ENCODE peak calls at places on chromosomes 16 and 17, in eight cellular contexts. S is AG10803, J is fibroblast of lung, M is cardiac muscle cell, V is GM12865, I is AG04450, A is heart left ventricle, L is vagina. Z is an unnamed sample.

GRCh38 chr17:56795510-56795909 is 38.2 kb downstream of the C17orf67 start:
- DNase-seq in A (no peak), S (no peak), M (no peak), I (no peak), V (no peak), J (no peak), L (no peak), Z (no peak)

GRCh38 chr16:56841233-56841632 is 23.8 kb upstream of the SLC12A3 start:
- DNase-seq in M (no peak), S (peak), A (no peak), J (peak), I (no peak), V (no peak), L (no peak), Z (peak)

GRCh38 chr17:42365136-42365535 is 23.1 kb downstream of the STAT3 start:
- DNase-seq in A (no peak), L (no peak), I (no peak), S (peak), J (peak), M (no peak), V (no peak), Z (peak)

GRCh38 chr17:74790206-74791066 is 14.3 kb upstream of the NAT9 start:
- DNase-seq in A (no peak), J (no peak), S (no peak), L (no peak), V (no peak), I (no peak), M (no peak), Z (no peak)

GRCh38 chr16:64865037-64865696 is 256.7 kb downstream of the CDH11 start:
- DNase-seq in J (peak), L (no peak), I (no peak), V (no peak), S (no peak), M (no peak), A (no peak), Z (no peak)

GRCh38 chr17:65268832-65269231 is 131.7 kb downstream of the RGS9 start:
- DNase-seq in L (no peak), V (no peak), A (no peak), J (peak), I (no peak), M (no peak), S (peak), Z (peak)

GRCh38 chr17:32265192-32265895 is at the start of gene RHBDL3:
- DNase-seq in J (no peak), S (no peak), M (peak), A (peak), I (no peak), V (no peak), L (no peak), Z (peak)

GRCh38 chr16:75806487-75806886 is 80.2 kb upstream of the CPHXL start:
- DNase-seq in I (no peak), J (no peak), S (no peak), V (no peak), M (no peak), A (no peak), L (no peak), Z (no peak)

GRCh38 chr17:74326506-74326905 is 480 bp downstream of the KIF19 start:
- DNase-seq in I (no peak), J (no peak), S (no peak), M (no peak), A (no peak), V (no peak), L (no peak), Z (no peak)

GRCh38 chr16:83929811-83930555 is 23.1 kb upstream of the OSGIN1 start:
- DNase-seq in A (no peak), M (peak), I (no peak), S (no peak), J (no peak), V (no peak), L (no peak), Z (no peak)

GRCh38 chr17:497587-498034 is 145.0 kb upstream of the RPH3AL start:
- DNase-seq in L (no peak), V (no peak), S (no peak), I (no peak), M (no peak), J (no peak), A (no peak), Z (no peak)

GRCh38 chr16:59154295-59154694 is 420.2 kb upstream of the GOT2 start:
- DNase-seq in M (no peak), S (no peak), A (no peak), L (no peak), I (no peak), J (no peak), V (no peak), Z (no peak)

GRCh38 chr17:56577190-56577589 is 16.3 kb upstream of the NOG start:
- DNase-seq in A (no peak), M (no peak), L (no peak), I (no peak), S (no peak), J (no peak), V (no peak), Z (no peak)

GRCh38 chr17:74937064-74938051 is 1.7 kb downstream of the OTOP3 start:
- DNase-seq in J (no peak), A (no peak), I (no peak), M (peak), V (no peak), L (no peak), S (no peak), Z (peak)

GRCh38 chr17:29369831-29370735 is 20.1 kb upstream of the TAOK1 start:
- DNase-seq in V (peak), J (peak), M (peak), I (peak), A (peak), L (no peak), S (peak), Z (peak)

GRCh38 chr17:80126449-80126715 is 20.5 kb downstream of the EIF4A3 start:
- DNase-seq in J (no peak), S (no peak), M (no peak), A (no peak), V (no peak), L (no peak), I (no peak), Z (peak)

GRCh38 chr16:82136956-82137818 is 32.8 kb downstream of the MPHOSPH6 start:
- DNase-seq in S (no peak), M (no peak), L (no peak), V (no peak), J (no peak), I (no peak), A (no peak), Z (no peak)

GRCh38 chr17:2397247-2398171 is 3.4 kb downstream of the MNT start:
- DNase-seq in S (no peak), I (no peak), J (no peak), A (no peak), M (no peak), L (no peak), V (no peak), Z (no peak)
- H3K4me3 ChIP-seq in S (peak), I (peak), J (no peak), A (peak), M (no peak), L (peak), V (peak), Z (peak)

DNA sequence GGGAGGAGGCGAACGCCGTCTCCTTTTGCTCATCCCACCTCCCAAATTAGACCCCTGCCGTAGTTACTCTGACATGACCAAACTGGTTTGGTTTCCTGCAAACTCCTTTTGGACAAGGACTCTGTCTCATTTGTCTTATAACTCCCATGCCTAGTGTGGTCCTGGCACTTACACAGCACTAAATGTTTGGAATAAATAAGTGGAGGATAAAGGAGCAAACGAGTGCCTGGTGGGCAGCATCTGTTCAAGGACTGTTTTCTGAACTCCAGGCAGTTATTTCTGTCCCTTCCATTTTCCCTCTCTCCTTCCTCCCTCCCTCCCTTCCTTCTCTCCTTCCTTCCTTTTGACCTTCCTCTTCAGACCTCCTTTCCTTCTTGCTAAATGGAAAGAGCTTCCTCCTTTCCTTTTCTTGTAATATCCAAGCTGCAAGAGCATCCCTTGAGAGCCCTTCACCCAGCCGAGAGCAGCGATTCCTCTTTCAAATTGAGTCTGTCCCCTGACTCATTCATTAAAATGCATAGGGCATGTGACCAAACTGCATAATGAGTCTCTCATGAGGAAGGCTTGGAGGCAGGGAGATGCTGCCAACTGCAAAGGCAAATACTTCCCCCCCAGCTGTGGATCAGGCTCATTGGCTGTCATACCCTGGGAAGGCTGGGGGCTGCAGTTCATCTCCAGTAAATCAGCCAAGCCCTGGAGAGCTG is 36.9 kb downstream of the CHD9 start:
- DNase-seq in L (no peak), M (peak), V (peak), J (peak), A (peak), I (peak), S (peak), Z (peak)
- H3K4me3 ChIP-seq in L (no peak), M (no peak), V (peak), J (peak), A (no peak), I (peak), S (peak), Z (peak)

DNA sequence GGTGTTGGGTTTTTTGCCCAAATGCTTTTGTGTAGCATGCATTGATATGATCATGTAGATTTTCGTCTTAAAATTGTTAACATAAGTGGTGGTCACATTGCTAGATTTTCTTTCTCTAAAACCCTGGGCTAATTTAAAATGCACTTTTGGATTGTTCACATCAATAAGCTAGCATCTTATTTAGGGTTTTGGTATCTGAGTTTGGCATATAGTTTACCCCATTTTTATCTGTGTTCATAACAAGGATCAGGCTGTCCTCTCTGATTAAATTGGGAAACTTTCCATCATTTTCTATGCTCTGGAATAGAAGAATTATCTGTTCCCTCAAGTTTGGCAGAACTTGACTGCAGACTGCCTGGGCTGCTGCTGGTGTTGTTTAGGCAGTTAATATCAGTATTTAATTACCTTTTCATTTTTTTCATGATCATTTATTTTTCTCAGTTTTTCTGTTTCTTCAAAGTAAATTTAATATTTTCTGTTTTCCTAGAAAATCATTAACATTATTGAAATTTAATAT is 1.8 kb downstream of the SPECC1 start:
- DNase-seq in V (no peak), J (no peak), L (no peak), I (no peak), M (no peak), S (no peak), A (no peak), Z (no peak)
- H3K4me3 ChIP-seq in V (no peak), J (no peak), L (no peak), I (no peak), M (no peak), S (no peak), A (no peak), Z (peak)

GRCh38 chr17:19311421-19312215 is 50.9 kb downstream of the B9D1 start:
- DNase-seq in L (no peak), J (peak), V (no peak), I (no peak), M (no peak), A (peak), S (peak), Z (peak)
- H3K4me3 ChIP-seq in L (no peak), J (no peak), V (no peak), I (no peak), M (no peak), A (no peak), S (no peak), Z (no peak)

GRCh38 chr17:37299257-37299985 is 76.4 kb upstream of the C17orf78 start:
- DNase-seq in A (no peak), S (peak), M (no peak), V (no peak), I (no peak), L (no peak), J (peak), Z (no peak)
- H3K4me3 ChIP-seq in A (no peak), S (no peak), M (no peak), V (no peak), I (no peak), L (no peak), J (no peak), Z (peak)

GRCh38 chr16:66427451-66427860 is 361 bp downstream of the BEAN1 start:
- DNase-seq in V (no peak), S (no peak), I (no peak), L (no peak), A (no peak), J (no peak), M (peak), Z (no peak)
- H3K4me3 ChIP-seq in V (no peak), S (peak), I (no peak), L (peak), A (peak), J (no peak), M (peak), Z (peak)

DNA sequence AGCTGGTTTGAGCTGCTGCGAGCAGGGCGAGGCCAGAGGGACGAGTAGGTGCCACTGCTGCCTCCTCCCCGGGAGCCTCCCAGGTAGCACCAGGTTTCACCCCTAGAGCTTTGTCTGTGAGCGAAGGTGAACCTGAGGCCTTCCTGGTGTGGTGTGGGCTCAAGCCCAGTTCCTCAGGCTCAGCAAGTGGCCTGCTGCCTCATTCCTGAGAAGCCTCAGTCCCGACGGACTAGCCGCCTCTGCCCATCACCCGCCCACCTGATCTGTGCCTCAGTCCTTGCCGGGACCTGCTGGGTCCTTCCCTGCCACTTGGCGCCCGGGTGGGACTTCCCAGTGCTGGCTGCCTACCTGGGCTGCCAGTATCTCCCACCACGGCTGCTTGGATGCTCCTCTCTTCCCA is 1.7 kb downstream of the NLRC3 start:
- DNase-seq in I (no peak), L (no peak), S (no peak), A (no peak), J (no peak), M (no peak), V (no peak), Z (no peak)
- H3K4me3 ChIP-seq in I (no peak), L (no peak), S (no peak), A (no peak), J (no peak), M (no peak), V (peak), Z (no peak)

GRCh38 chr16:47851026-47851610 is 304.7 kb downstream of the ABCC12 start:
- DNase-seq in A (no peak), M (no peak), I (no peak), J (peak), V (no peak), L (no peak), S (no peak), Z (no peak)

GRCh38 chr16:47848481-47849109 is 307.2 kb downstream of the ABCC12 start:
- DNase-seq in M (no peak), S (peak), A (no peak), V (no peak), L (no peak), J (peak), I (peak), Z (peak)

GRCh38 chr16:47849736-47850135 is 306.1 kb downstream of the ABCC12 start:
- DNase-seq in V (no peak), M (no peak), S (no peak), I (no peak), L (no peak), A (no peak), J (no peak), Z (no peak)

GRCh38 chr16:47852991-47853390 is 302.8 kb downstream of the ABCC12 start:
- DNase-seq in A (no peak), V (no peak), I (no peak), M (no peak), S (no peak), L (no peak), J (no peak), Z (no peak)

GRCh38 chr16:47847220-47847970 is 308.4 kb downstream of the ABCC12 start:
- DNase-seq in J (peak), A (no peak), M (no peak), V (no peak), I (no peak), S (peak), L (no peak), Z (peak)
- H3K4me3 ChIP-seq in J (no peak), A (no peak), M (no peak), V (no peak), I (no peak), S (no peak), L (no peak), Z (no peak)